ENCODE peak calls at places on chromosomes 6 and 20, in ten cellular contexts. G, C, I, Z, H, V, T, F, J and R are unnamed samples.
A peak's percentile ranks its signal among the peaks of the same experiment; 100 is the strongest.

GRCh38 chr6:133396630-133397335 is 155.6 kb downstream of the EYA4 start:
- DNase-seq in Z (no peak), F (no peak), J (no peak), V (no peak), H (no peak), I (no peak), C (no peak), T (peak; percentile 29), G (no peak), R (no peak)

GRCh38 chr6:75204959-75205775 is 686 bp downstream of the COL12A1 start:
- DNase-seq in Z (no peak), C (no peak), G (peak; percentile 78), F (peak; percentile 89), I (no peak), J (no peak), V (no peak), H (peak; percentile 35), T (peak; percentile 75), R (no peak)

GRCh38 chr6:142374965-142375733 is 73.3 kb downstream of the ADGRG6 start:
- DNase-seq in C (no peak), V (no peak), H (peak; percentile 97), J (peak; percentile 92), G (peak; percentile 49), I (no peak), T (peak; percentile 64), F (no peak), Z (no peak), R (peak; percentile 99)

GRCh38 chr6:56996401-56996800 is 41.5 kb downstream of the BEND6 start:
- DNase-seq in V (no peak), Z (no peak), H (no peak), C (no peak), T (no peak), I (no peak), G (no peak), F (no peak), J (no peak), R (no peak)

GRCh38 chr20:48387675-48388074 is 440.1 kb downstream of the PREX1 start:
- DNase-seq in C (no peak), I (no peak), H (no peak), G (no peak), J (no peak), F (no peak), V (no peak), Z (no peak), T (no peak), R (no peak)

GRCh38 chr6:26555505-26556262 is 17.5 kb downstream of the HMGN4 start:
- DNase-seq in I (no peak), V (no peak), C (no peak), J (no peak), G (no peak), Z (no peak), F (no peak), T (no peak), H (peak; percentile 69), R (no peak)

GRCh38 chr6:5786321-5787053 is 220.2 kb downstream of the NRN1 start:
- DNase-seq in I (no peak), G (no peak), C (no peak), H (no peak), F (no peak), Z (no peak), V (no peak), J (no peak), T (no peak), R (no peak)

GRCh38 chr6:16722616-16723015 is 38.6 kb downstream of the ATXN1 start:
- DNase-seq in T (no peak), H (no peak), F (no peak), G (no peak), Z (no peak), J (peak; percentile 45), I (no peak), C (no peak), V (no peak), R (no peak)

GRCh38 chr6:44667226-44667625 is 279.7 kb downstream of the CDC5L start:
- DNase-seq in T (peak; percentile 89), C (no peak), I (no peak), V (no peak), Z (no peak), J (no peak), G (peak; percentile 75), H (no peak), F (peak; percentile 26), R (peak; percentile 20)

GRCh38 chr6:391559-392440 is at the start of gene IRF4:
- DNase-seq in C (peak; percentile 77), I (no peak), F (peak; percentile 82), Z (peak; percentile 26), V (no peak), H (no peak), G (no peak), J (no peak), T (no peak), R (no peak)

GRCh38 chr20:12591949-12592470 is 416.8 kb upstream of the SPTLC3 start:
- DNase-seq in J (no peak), I (no peak), H (no peak), F (no peak), G (no peak), V (no peak), T (no peak), C (no peak), Z (no peak), R (no peak)

GRCh38 chr6:53956068-53956711 is 155.1 kb upstream of the MLIP start:
- DNase-seq in F (peak; percentile 87), T (peak; percentile 70), Z (no peak), H (peak; percentile 74), V (no peak), C (no peak), J (peak; percentile 82), I (peak; percentile 15), G (peak; percentile 78), R (peak; percentile 79)